ENCODE peak calls at places on chromosome 9, in seven cellular contexts. R is IMR-90, O is mesenchymal stem cell, Z is mesendoderm, J is H9, W is H1, X is trophoblast cell. D is an unnamed sample.

GRCh38 chr9:129273941-129274709 is 96.1 kb upstream of the IER5L start:
- DNase-seq in R (no peak), O (no peak), Z (no peak), J (no peak), W (no peak), X (no peak), D (no peak)

GRCh38 chr9:111482656-111483418 is 1.3 kb downstream of the ECPAS start:
- DNase-seq in R (peak), O (peak), Z (peak), J (peak), W (no peak), X (peak), D (peak)

GRCh38 chr9:128891354-128892222 is 9.7 kb downstream of the LRRC8A start:
- DNase-seq in R (no peak), O (no peak), Z (no peak), J (no peak), W (no peak), X (peak), D (no peak)

GRCh38 chr9:16316406-16316805 is 554.1 kb downstream of the BNC2 start:
- DNase-seq in R (no peak), O (no peak), Z (no peak), J (peak), W (no peak), X (no peak), D (no peak)

GRCh38 chr9:126301985-126302603 is 24.5 kb upstream of the MVB12B start:
- DNase-seq in R (peak), O (peak), Z (peak), J (peak), W (peak), X (peak), D (peak)

GRCh38 chr9:136292591-136293448 is 11.1 kb downstream of the CCDC187 start:
- DNase-seq in R (no peak), O (no peak), Z (no peak), J (no peak), W (no peak), X (no peak), D (no peak)

GRCh38 chr9:13690595-13690994 is 411.1 kb upstream of the MPDZ start:
- DNase-seq in R (peak), O (no peak), Z (no peak), J (no peak), W (no peak), X (no peak), D (no peak)

GRCh38 chr9:5425006-5425628 is 12.6 kb downstream of the PLGRKT start:
- DNase-seq in R (no peak), O (peak), Z (peak), J (no peak), W (no peak), X (peak), D (no peak)

GRCh38 chr9:110440161-110440560 is 102.5 kb upstream of the TXNDC8 start:
- DNase-seq in R (peak), O (peak), Z (no peak), J (no peak), W (no peak), X (no peak), D (no peak)

GRCh38 chr9:136525841-136526499 is 19.9 kb downstream of the NOTCH1 start:
- DNase-seq in R (no peak), O (no peak), Z (no peak), J (no peak), W (no peak), X (no peak), D (no peak)

GRCh38 chr9:86321373-86321772 is 32.8 kb downstream of the TUT7 start:
- DNase-seq in R (peak), O (peak), Z (no peak), J (no peak), W (no peak), X (peak), D (no peak)

GRCh38 chr9:115395511-115396021 is 277.6 kb upstream of the TNC start:
- DNase-seq in R (peak), O (peak), Z (peak), J (no peak), W (no peak), X (no peak), D (no peak)

GRCh38 chr9:133113928-133114351 is 7.1 kb downstream of the RALGDS start:
- DNase-seq in R (peak), O (no peak), Z (no peak), J (no peak), W (no peak), X (no peak), D (no peak)

GRCh38 chr9:72954431-72955420 is 1.9 kb upstream of the ALDH1A1 start:
- DNase-seq in R (no peak), O (no peak), Z (no peak), J (no peak), W (no peak), X (no peak), D (no peak)

GRCh38 chr9:136756836-136757235 is 1.2 kb downstream of the LCN8 start:
- DNase-seq in R (no peak), O (no peak), Z (no peak), J (no peak), W (no peak), X (no peak), D (no peak)

GRCh38 chr9:116959775-116960174 is 272.7 kb downstream of the TRIM32 start:
- DNase-seq in R (peak), O (peak), Z (peak), J (peak), W (no peak), X (peak), D (peak)

GRCh38 chr9:27539479-27540441 is 10.1 kb upstream of the MOB3B start:
- DNase-seq in R (peak), O (peak), Z (no peak), J (no peak), W (no peak), X (peak), D (no peak)

GRCh38 chr9:110457245-110457644 is 119.6 kb upstream of the TXNDC8 start:
- DNase-seq in R (no peak), O (no peak), Z (no peak), J (no peak), W (no peak), X (no peak), D (no peak)

GRCh38 chr9:911003-911402 is 65.5 kb upstream of the DMRT3 start:
- DNase-seq in R (no peak), O (no peak), Z (peak), J (peak), W (peak), X (peak), D (no peak)

GRCh38 chr9:4574657-4575243 is 84.5 kb downstream of the SLC1A1 start:
- DNase-seq in R (no peak), O (no peak), Z (no peak), J (no peak), W (no peak), X (no peak), D (no peak)

GRCh38 chr9:129362287-129363098 is 184.4 kb upstream of the IER5L start:
- DNase-seq in R (no peak), O (no peak), Z (no peak), J (no peak), W (no peak), X (peak), D (no peak)

GRCh38 chr9:136626740-136627642 is 35.7 kb upstream of the EGFL7 start:
- DNase-seq in R (no peak), O (no peak), Z (peak), J (no peak), W (no peak), X (no peak), D (no peak)

GRCh38 chr9:104776787-104777186 is 12.9 kb downstream of the NIPSNAP3B start:
- DNase-seq in R (peak), O (no peak), Z (no peak), J (no peak), W (no peak), X (peak), D (no peak)

GRCh38 chr9:99226054-99226453 is 4.0 kb downstream of the SEC61B start:
- DNase-seq in R (no peak), O (no peak), Z (no peak), J (no peak), W (no peak), X (no peak), D (no peak)

GRCh38 chr9:135349963-135350360 is 129.6 kb upstream of the PPP1R26 start:
- DNase-seq in R (no peak), O (no peak), Z (no peak), J (no peak), W (no peak), X (no peak), D (no peak)

GRCh38 chr9:136138566-136138965 is 19.9 kb upstream of the TMEM250 start:
- DNase-seq in R (no peak), O (peak), Z (peak), J (peak), W (peak), X (no peak), D (peak)

GRCh38 chr9:89037891-89038290 is 46.6 kb downstream of the S1PR3 start:
- DNase-seq in R (no peak), O (no peak), Z (no peak), J (no peak), W (no peak), X (no peak), D (no peak)

GRCh38 chr9:122179690-122180074 is 20.0 kb downstream of the MORN5 start:
- DNase-seq in R (peak), O (no peak), Z (no peak), J (no peak), W (no peak), X (no peak), D (no peak)

GRCh38 chr9:109194157-109194556 is 27.1 kb upstream of the FRRS1L start:
- DNase-seq in R (peak), O (no peak), Z (no peak), J (no peak), W (no peak), X (no peak), D (no peak)

GRCh38 chr9:121721770-121722169 is 70.3 kb downstream of the DAB2IP start:
- DNase-seq in R (peak), O (peak), Z (no peak), J (no peak), W (no peak), X (peak), D (no peak)

GRCh38 chr9:131475956-131476776 is 26.6 kb upstream of the POMT1 start:
- DNase-seq in R (no peak), O (no peak), Z (no peak), J (no peak), W (no peak), X (no peak), D (no peak)

GRCh38 chr9:114287763-114288232 is 35.1 kb upstream of the ORM1 start:
- DNase-seq in R (no peak), O (no peak), Z (no peak), J (no peak), W (no peak), X (no peak), D (no peak)

GRCh38 chr9:4299006-4299795 is 667 bp downstream of the GLIS3 start:
- DNase-seq in R (peak), O (peak), Z (peak), J (peak), W (no peak), X (peak), D (peak)

GRCh38 chr9:82750411-82750918 is 312.5 kb downstream of the RASEF start:
- DNase-seq in R (no peak), O (no peak), Z (no peak), J (no peak), W (no peak), X (no peak), D (no peak)

GRCh38 chr9:38196721-38197120 is 127.7 kb upstream of the SHB start:
- DNase-seq in R (no peak), O (no peak), Z (no peak), J (no peak), W (no peak), X (peak), D (no peak)

GRCh38 chr9:120923620-120924328 is 2.8 kb downstream of the TRAF1 start:
- DNase-seq in R (no peak), O (no peak), Z (no peak), J (no peak), W (no peak), X (no peak), D (no peak)

GRCh38 chr9:38641985-38642864 is 21.8 kb upstream of the ANKRD18A start:
- DNase-seq in R (peak), O (peak), Z (peak), J (peak), W (no peak), X (peak), D (peak)

GRCh38 chr9:91282292-91282691 is 79.4 kb downstream of the AUH start:
- DNase-seq in R (peak), O (peak), Z (no peak), J (no peak), W (no peak), X (no peak), D (no peak)

GRCh38 chr9:116087751-116088194 is 65.8 kb upstream of the PAPPA start:
- DNase-seq in R (peak), O (peak), Z (peak), J (no peak), W (no peak), X (no peak), D (no peak)

GRCh38 chr9:94729199-94729598 is 2.7 kb downstream of the AOPEP start:
- DNase-seq in R (no peak), O (no peak), Z (no peak), J (no peak), W (no peak), X (no peak), D (no peak)

GRCh38 chr9:94728719-94729118 is 2.2 kb downstream of the AOPEP start:
- DNase-seq in R (no peak), O (no peak), Z (no peak), J (no peak), W (no peak), X (no peak), D (no peak)

GRCh38 chr9:94734054-94734754 is 7.7 kb downstream of the AOPEP start:
- DNase-seq in R (no peak), O (no peak), Z (no peak), J (no peak), W (no peak), X (no peak), D (no peak)
- H4K8ac ChIP-seq in R (no peak), O (no peak), Z (no peak), J (no peak), W (no peak), X (no peak), D (no peak)

GRCh38 chr9:93568169-93568568 is 8.2 kb upstream of the PHF2 start:
- DNase-seq in R (no peak), O (no peak), Z (no peak), J (no peak), W (no peak), X (no peak), D (no peak)
- H4K8ac ChIP-seq in R (no peak), O (no peak), Z (no peak), J (no peak), W (no peak), X (no peak), D (no peak)

GRCh38 chr9:84669008-84669292 is 579 bp upstream of the NTRK2 start:
- DNase-seq in R (no peak), O (peak), Z (no peak), J (no peak), W (no peak), X (no peak), D (no peak)
- H4K8ac ChIP-seq in R (no peak), O (no peak), Z (no peak), J (no peak), W (no peak), X (no peak), D (no peak)

GRCh38 chr9:34177906-34178697 is 741 bp upstream of the UBAP1 start:
- DNase-seq in R (no peak), O (no peak), Z (peak), J (no peak), W (no peak), X (no peak), D (no peak)
- H4K8ac ChIP-seq in R (peak), O (peak), Z (no peak), J (no peak), W (peak), X (peak), D (no peak)

GRCh38 chr9:93139365-93140182 is 5.5 kb upstream of the NINJ1 start:
- DNase-seq in R (no peak), O (no peak), Z (no peak), J (no peak), W (no peak), X (peak), D (no peak)
- H4K8ac ChIP-seq in R (no peak), O (no peak), Z (no peak), J (no peak), W (peak), X (no peak), D (no peak)

GRCh38 chr9:80866576-80867227 is 822.6 kb downstream of the TLE1 start:
- DNase-seq in R (peak), O (peak), Z (no peak), J (no peak), W (no peak), X (no peak), D (no peak)

GRCh38 chr9:80871596-80871995 is 817.8 kb downstream of the TLE1 start:
- DNase-seq in R (no peak), O (no peak), Z (no peak), J (no peak), W (no peak), X (no peak), D (no peak)

GRCh38 chr9:80866121-80866520 is 823.2 kb downstream of the TLE1 start:
- DNase-seq in R (no peak), O (peak), Z (no peak), J (no peak), W (no peak), X (no peak), D (no peak)

GRCh38 chr9:80867731-80868130 is 821.6 kb downstream of the TLE1 start:
- DNase-seq in R (peak), O (no peak), Z (no peak), J (no peak), W (no peak), X (no peak), D (no peak)
- H4K8ac ChIP-seq in R (no peak), O (no peak), Z (no peak), J (no peak), W (no peak), X (no peak), D (no peak)

DNA sequence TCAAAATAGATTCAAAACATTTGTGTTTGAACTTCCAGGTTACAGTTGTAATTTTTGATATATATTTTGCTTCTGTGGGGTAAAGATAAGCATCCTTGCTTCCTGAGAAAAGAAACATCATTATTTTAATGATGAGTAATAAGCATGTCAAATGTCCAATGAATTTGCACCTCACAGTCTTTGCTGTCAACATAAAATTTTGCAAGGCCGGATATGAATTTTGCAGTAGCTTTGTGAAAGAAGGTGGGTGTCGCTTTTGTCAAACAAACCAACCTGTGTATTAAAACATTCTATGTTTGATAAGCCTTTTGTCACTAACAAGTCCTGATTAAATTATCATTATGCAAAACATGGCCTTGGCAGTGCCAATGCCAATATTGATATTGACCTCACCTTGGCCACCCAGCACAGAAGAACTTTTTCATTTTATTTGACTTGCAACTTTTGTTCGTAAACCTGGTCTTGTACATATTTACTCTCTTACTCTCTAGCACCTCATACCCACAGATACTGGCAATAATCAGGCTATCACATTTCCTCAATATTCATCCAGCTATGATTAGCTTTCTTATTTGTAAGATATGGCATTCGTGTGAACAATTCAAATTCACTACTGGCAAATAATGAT is 645.0 kb upstream of the KLF4 start:
- DNase-seq in R (no peak), O (no peak), Z (no peak), J (no peak), W (no peak), X (no peak), D (no peak)
- H4K8ac ChIP-seq in R (no peak), O (no peak), Z (no peak), J (no peak), W (no peak), X (no peak), D (no peak)